ENCODE peak calls at places on chromosomes 1 and 21, in four cellular contexts. K, R, G and L are unnamed samples.

GRCh38 chr1:3501856-3502665 is 47.6 kb downstream of the ARHGEF16 start:
- DNase-seq in K (no peak), R (no peak), G (peak), L (peak)

GRCh38 chr21:45908536-45909237 is 72.9 kb upstream of the COL6A1 start:
- DNase-seq in K (no peak), R (no peak), G (no peak), L (peak)

GRCh38 chr1:5990913-5991783 is 1.1 kb downstream of the NPHP4 start:
- DNase-seq in K (no peak), R (no peak), G (peak), L (no peak)

GRCh38 chr1:113749402-113749801 is 9.9 kb downstream of the PHTF1 start:
- DNase-seq in K (no peak), R (no peak), G (no peak), L (no peak)

GRCh38 chr1:35707253-35708178 is 11.2 kb downstream of the C1orf216 start:
- DNase-seq in K (no peak), R (no peak), G (no peak), L (no peak)

GRCh38 chr1:41286486-41286885 is 44.4 kb upstream of the SCMH1 start:
- DNase-seq in K (no peak), R (no peak), G (no peak), L (no peak)

GRCh38 chr1:168348146-168348709 is 67.6 kb downstream of the TBX19 start:
- DNase-seq in K (no peak), R (no peak), G (no peak), L (no peak)

GRCh38 chr1:183761871-183762270 is 43.0 kb upstream of the RGL1 start:
- DNase-seq in K (no peak), R (no peak), G (no peak), L (no peak)

GRCh38 chr1:201939271-201939973 is 6.9 kb downstream of the LMOD1 start:
- DNase-seq in K (no peak), R (no peak), G (no peak), L (no peak)

GRCh38 chr1:235047331-235047871 is 81.2 kb downstream of the TOMM20 start:
- DNase-seq in K (no peak), R (no peak), G (peak), L (no peak)

GRCh38 chr1:53340660-53341520 is 13.0 kb upstream of the LRP8 start:
- DNase-seq in K (no peak), R (no peak), G (no peak), L (no peak)

GRCh38 chr1:32742132-32742947 is 39.8 kb upstream of the SYNC start:
- DNase-seq in K (no peak), R (no peak), G (peak), L (no peak)

GRCh38 chr1:36919491-36920145 is 114.7 kb downstream of the GRIK3 start:
- DNase-seq in K (no peak), R (no peak), G (no peak), L (no peak)

GRCh38 chr1:222624214-222624613 is 6.3 kb downstream of the MIA3 start:
- DNase-seq in K (no peak), R (no peak), G (no peak), L (no peak)

GRCh38 chr1:165434264-165434663 is 10.7 kb downstream of the RXRG start:
- DNase-seq in K (no peak), R (no peak), G (no peak), L (no peak)

GRCh38 chr1:116393015-116393414 is 20.0 kb downstream of the ATP1A1 start:
- DNase-seq in K (no peak), R (no peak), G (no peak), L (no peak)

GRCh38 chr21:26818911-26819310 is 26.3 kb downstream of the ADAMTS1 start:
- DNase-seq in K (no peak), R (no peak), G (no peak), L (no peak)

GRCh38 chr1:152582647-152583046 is 2.3 kb upstream of the LCE3D start:
- DNase-seq in K (no peak), R (no peak), G (no peak), L (no peak)

GRCh38 chr1:114061431-114061830 is 82.2 kb downstream of the OLFML3 start:
- DNase-seq in K (no peak), R (no peak), G (no peak), L (no peak)

GRCh38 chr1:30023300-30024022 is 699.9 kb downstream of the MATN1 start:
- DNase-seq in K (no peak), R (no peak), G (no peak), L (no peak)

GRCh38 chr21:27734146-27734545 is 767.3 kb upstream of the ADAMTS5 start:
- DNase-seq in K (peak), R (peak), G (no peak), L (no peak)

GRCh38 chr1:12173631-12174121 is 6.9 kb downstream of the TNFRSF1B start:
- DNase-seq in K (no peak), R (no peak), G (no peak), L (peak)

GRCh38 chr1:90074555-90075315 is 79.8 kb downstream of the ZNF326 start:
- DNase-seq in K (no peak), R (no peak), G (no peak), L (no peak)

GRCh38 chr1:198123146-198123545 is 33.7 kb upstream of the NEK7 start:
- DNase-seq in K (no peak), R (no peak), G (no peak), L (no peak)

GRCh38 chr1:40635763-40636500 is 29.6 kb downstream of the RIMS3 start:
- DNase-seq in K (no peak), R (no peak), G (no peak), L (no peak)

GRCh38 chr1:48019714-48020315 is 22.6 kb upstream of the TRABD2B start:
- DNase-seq in K (no peak), R (no peak), G (no peak), L (peak)

GRCh38 chr1:174883361-174883760 is 116.4 kb upstream of the CACYBP start:
- DNase-seq in K (peak), R (peak), G (no peak), L (no peak)

GRCh38 chr1:99397029-99397428 is 132.7 kb downstream of the PLPPR4 start:
- DNase-seq in K (no peak), R (no peak), G (no peak), L (no peak)

GRCh38 chr21:35099310-35099709 is 50.2 kb upstream of the RUNX1 start:
- DNase-seq in K (no peak), R (no peak), G (no peak), L (no peak)

GRCh38 chr1:230226004-230226800 is 159.2 kb downstream of the GALNT2 start:
- DNase-seq in K (no peak), R (no peak), G (no peak), L (no peak)

GRCh38 chr1:10793129-10793651 is 3.3 kb downstream of the CASZ1 start:
- DNase-seq in K (no peak), R (no peak), G (no peak), L (no peak)

GRCh38 chr1:226444901-226445300 is 37.0 kb upstream of the PARP1 start:
- DNase-seq in K (no peak), R (no peak), G (no peak), L (no peak)

GRCh38 chr1:153789478-153790148 is 14.4 kb downstream of the SLC27A3 start:
- DNase-seq in K (no peak), R (no peak), G (peak), L (no peak)

GRCh38 chr1:173206816-173207595 is at the start of gene TNFSF4:
- DNase-seq in K (no peak), R (no peak), G (peak), L (no peak)

GRCh38 chr1:69743146-69743545 is 175.4 kb downstream of the LRRC7 start:
- DNase-seq in K (no peak), R (no peak), G (no peak), L (no peak)

GRCh38 chr1:245105815-245106410 is 48.9 kb upstream of the KIF26B start:
- DNase-seq in K (no peak), R (no peak), G (no peak), L (no peak)

GRCh38 chr1:155186266-155186954 is 12.8 kb downstream of the TRIM46 start:
- DNase-seq in K (no peak), R (no peak), G (no peak), L (peak)
- H3K4me3 ChIP-seq in K (no peak), R (no peak), G (no peak), L (no peak)

GRCh38 chr1:228767636-228768344 is 32.5 kb downstream of the RHOU start:
- DNase-seq in K (no peak), R (no peak), G (no peak), L (no peak)

GRCh38 chr1:228768345-228768717 is 33.1 kb downstream of the RHOU start:
- DNase-seq in K (no peak), R (no peak), G (no peak), L (no peak)

GRCh38 chr1:228766788-228767187 is 31.5 kb downstream of the RHOU start:
- DNase-seq in K (no peak), R (no peak), G (no peak), L (no peak)

GRCh38 chr1:228760962-228761361 is 25.7 kb downstream of the RHOU start:
- DNase-seq in K (no peak), R (no peak), G (no peak), L (no peak)

GRCh38 chr1:228765543-228765942 is 30.3 kb downstream of the RHOU start:
- DNase-seq in K (no peak), R (no peak), G (no peak), L (no peak)
- H3K4me3 ChIP-seq in K (no peak), R (no peak), G (no peak), L (no peak)

GRCh38 chr1:161421456-161421855 is 53.8 kb upstream of the CFAP126 start:
- DNase-seq in K (no peak), R (no peak), G (no peak), L (no peak)
- H3K4me3 ChIP-seq in K (no peak), R (no peak), G (no peak), L (peak)

GRCh38 chr21:36111238-36111637 is 23.6 kb upstream of the CBR3 start:
- DNase-seq in K (no peak), R (no peak), G (no peak), L (no peak)

GRCh38 chr21:36109868-36110267 is 25.0 kb upstream of the CBR3 start:
- DNase-seq in K (no peak), R (no peak), G (no peak), L (no peak)

GRCh38 chr21:36115138-36115710 is 19.7 kb upstream of the CBR3 start:
- DNase-seq in K (no peak), R (no peak), G (no peak), L (no peak)

GRCh38 chr21:36117276-36117675 is 17.6 kb upstream of the CBR3 start:
- DNase-seq in K (no peak), R (no peak), G (no peak), L (no peak)

GRCh38 chr21:36113647-36114428 is 21.0 kb upstream of the CBR3 start:
- DNase-seq in K (no peak), R (no peak), G (no peak), L (no peak)
- H3K4me3 ChIP-seq in K (no peak), R (no peak), G (no peak), L (no peak)

GRCh38 chr1:241942738-241943137 is 14.8 kb upstream of the BECN2 start:
- DNase-seq in K (no peak), R (no peak), G (no peak), L (no peak)

GRCh38 chr1:241939798-241940197 is 17.8 kb upstream of the BECN2 start:
- DNase-seq in K (no peak), R (no peak), G (no peak), L (no peak)

GRCh38 chr1:241947355-241947754 is 10.2 kb upstream of the BECN2 start:
- DNase-seq in K (no peak), R (no peak), G (no peak), L (no peak)

GRCh38 chr1:241944300-241944699 is 13.3 kb upstream of the BECN2 start:
- DNase-seq in K (no peak), R (no peak), G (no peak), L (no peak)
- H3K4me3 ChIP-seq in K (no peak), R (no peak), G (no peak), L (peak)

GRCh38 chr1:64162151-64162550 is 41.3 kb upstream of the UBE2U start:
- DNase-seq in K (no peak), R (no peak), G (no peak), L (no peak)
- H3K4me3 ChIP-seq in K (no peak), R (no peak), G (no peak), L (no peak)